ENCODE peak calls at places on chromosomes 5 and 9, in seven cellular contexts. L is ascending aorta, Q is ovary, Z is brain microvascular endothelial cell, W is AG04450, D is tibial nerve, X is hepatocyte. S is an unnamed sample.
A peak's percentile ranks its signal among the peaks of the same experiment; 100 is the strongest.

GRCh38 chr9:91253488-91253887 is 108.2 kb downstream of the AUH start:
- DNase-seq in L (no peak), Q (no peak), Z (peak; percentile 28), W (no peak), D (no peak), X (no peak), S (no peak)

GRCh38 chr9:98172604-98173003 is 19.8 kb downstream of the CORO2A start:
- DNase-seq in L (no peak), Q (no peak), Z (no peak), W (no peak), D (no peak), X (no peak), S (no peak)

GRCh38 chr9:117403403-117403811 is 11.4 kb downstream of the ASTN2 start:
- DNase-seq in L (no peak), Q (no peak), Z (no peak), W (no peak), D (no peak), X (no peak), S (peak; percentile 68)

GRCh38 chr5:53473644-53474043 is 6.8 kb upstream of the FST start:
- DNase-seq in L (no peak), Q (no peak), Z (no peak), W (no peak), D (no peak), X (no peak), S (no peak)

GRCh38 chr9:96425500-96426169 is 7.5 kb upstream of the ZNF367 start:
- DNase-seq in L (no peak), Q (no peak), Z (no peak), W (no peak), D (no peak), X (no peak), S (no peak)

GRCh38 chr5:111017731-111018130 is 53.8 kb upstream of the TSLP start:
- DNase-seq in L (no peak), Q (no peak), Z (no peak), W (no peak), D (no peak), X (no peak), S (no peak)

GRCh38 chr5:58794875-58795274 is 212.0 kb downstream of the RAB3C start:
- DNase-seq in L (no peak), Q (no peak), Z (peak; percentile 9), W (no peak), D (no peak), X (no peak), S (no peak)

GRCh38 chr5:179858241-179858585 is 404 bp downstream of the MRNIP start:
- DNase-seq in L (no peak), Q (no peak), Z (no peak), W (no peak), D (peak; percentile 31), X (peak; percentile 72), S (no peak)

GRCh38 chr5:24059716-24060115 is 552.3 kb downstream of the PRDM9 start:
- DNase-seq in L (no peak), Q (no peak), Z (no peak), W (no peak), D (no peak), X (no peak), S (no peak)

GRCh38 chr5:110351451-110351850 is 375.0 kb downstream of the TMEM232 start:
- DNase-seq in L (no peak), Q (no peak), Z (no peak), W (no peak), D (no peak), X (no peak), S (no peak)

GRCh38 chr5:111135946-111136345 is 43.8 kb downstream of the WDR36 start:
- DNase-seq in L (no peak), Q (no peak), Z (peak; percentile 49), W (no peak), D (no peak), X (no peak), S (no peak)

GRCh38 chr9:4538621-4539020 is 48.4 kb downstream of the SLC1A1 start:
- DNase-seq in L (no peak), Q (no peak), Z (no peak), W (no peak), D (no peak), X (no peak), S (no peak)

GRCh38 chr5:32790411-32790951 is 79.4 kb downstream of the NPR3 start:
- DNase-seq in L (no peak), Q (no peak), Z (peak; percentile 57), W (no peak), D (no peak), X (no peak), S (no peak)

GRCh38 chr9:37541465-37541864 is 34.7 kb downstream of the FBXO10 start:
- DNase-seq in L (no peak), Q (no peak), Z (no peak), W (no peak), D (no peak), X (no peak), S (no peak)

GRCh38 chr5:57834829-57835554 is 352.4 kb upstream of the ACTBL2 start:
- DNase-seq in L (no peak), Q (no peak), Z (peak; percentile 60), W (no peak), D (no peak), X (peak; percentile 30), S (no peak)

GRCh38 chr9:116504893-116505480 is 182.1 kb upstream of the TRIM32 start:
- DNase-seq in L (no peak), Q (no peak), Z (no peak), W (no peak), D (no peak), X (no peak), S (no peak)

GRCh38 chr5:7615566-7616061 is 219.7 kb downstream of the ADCY2 start:
- DNase-seq in L (no peak), Q (no peak), Z (no peak), W (no peak), D (no peak), X (no peak), S (no peak)

GRCh38 chr9:99296375-99296951 is 74.4 kb downstream of the SEC61B start:
- DNase-seq in L (no peak), Q (peak; percentile 34), Z (no peak), W (no peak), D (no peak), X (no peak), S (no peak)

GRCh38 chr9:120875643-120875953 is 1.4 kb downstream of the PHF19 start:
- DNase-seq in L (no peak), Q (no peak), Z (no peak), W (no peak), D (no peak), X (no peak), S (no peak)

GRCh38 chr9:120874226-120874839 is 2.7 kb downstream of the PHF19 start:
- DNase-seq in L (no peak), Q (no peak), Z (no peak), W (no peak), D (no peak), X (no peak), S (no peak)

GRCh38 chr9:120875954-120876841 is 790 bp downstream of the PHF19 start:
- DNase-seq in L (peak; percentile 73), Q (peak; percentile 85), Z (peak; percentile 75), W (no peak), D (peak; percentile 66), X (peak; percentile 90), S (peak; percentile 90)

GRCh38 chr9:120873512-120873911 is 3.5 kb downstream of the PHF19 start:
- DNase-seq in L (no peak), Q (no peak), Z (no peak), W (no peak), D (no peak), X (peak; percentile 81), S (no peak)

GRCh38 chr9:120874861-120875565 is 2.0 kb downstream of the PHF19 start:
- DNase-seq in L (no peak), Q (no peak), Z (no peak), W (no peak), D (no peak), X (no peak), S (no peak)
- H3K4me3 ChIP-seq in L (no peak overlapping the region), Q (no peak overlapping the region), Z (no peak overlapping the region), W (no peak overlapping the region), D (no peak overlapping the region), X (no peak overlapping the region), S (no peak overlapping the region)

GRCh38 chr9:104795857-104796256 is 31.9 kb downstream of the NIPSNAP3B start:
- DNase-seq in L (no peak), Q (no peak), Z (no peak), W (no peak), D (no peak), X (no peak), S (no peak)

GRCh38 chr9:104788251-104788650 is 24.3 kb downstream of the NIPSNAP3B start:
- DNase-seq in L (no peak), Q (no peak), Z (no peak), W (no peak), D (no peak), X (no peak), S (no peak)

GRCh38 chr9:104798209-104798995 is 34.5 kb downstream of the NIPSNAP3B start:
- DNase-seq in L (no peak), Q (no peak), Z (no peak), W (no peak), D (no peak), X (no peak), S (no peak)

GRCh38 chr9:104795082-104795481 is 31.2 kb downstream of the NIPSNAP3B start:
- DNase-seq in L (no peak), Q (no peak), Z (no peak), W (no peak), D (no peak), X (no peak), S (no peak)

GRCh38 chr9:104794070-104794469 is 30.1 kb downstream of the NIPSNAP3B start:
- DNase-seq in L (no peak), Q (no peak), Z (no peak), W (no peak), D (no peak), X (no peak), S (no peak)
- H3K27ac ChIP-seq in L (no peak overlapping the region), Q (no peak overlapping the region), Z (no peak overlapping the region), W (no peak overlapping the region), D (no peak overlapping the region), X (no peak overlapping the region), S (no peak overlapping the region)

GRCh38 chr9:21677387-21677786 is 125.0 kb upstream of the MTAP start:
- DNase-seq in L (no peak), Q (no peak), Z (no peak), W (no peak), D (no peak), X (no peak), S (no peak)
- H3K4me3 ChIP-seq in L (no peak overlapping the region), Q (no peak overlapping the region), Z (no peak overlapping the region), W (no peak overlapping the region), D (no peak overlapping the region), X (no peak overlapping the region), S (no peak overlapping the region)

GRCh38 chr9:34200092-34200491 is 21.2 kb downstream of the UBAP1 start:
- DNase-seq in L (no peak), Q (no peak), Z (no peak), W (no peak), D (no peak), X (no peak), S (no peak)

GRCh38 chr9:34197756-34198711 is 19.2 kb downstream of the UBAP1 start:
- DNase-seq in L (no peak), Q (no peak), Z (no peak), W (no peak), D (no peak), X (no peak), S (no peak)

GRCh38 chr9:34195143-34195542 is 16.3 kb downstream of the UBAP1 start:
- DNase-seq in L (no peak), Q (no peak), Z (no peak), W (no peak), D (no peak), X (no peak), S (no peak)

DNA sequence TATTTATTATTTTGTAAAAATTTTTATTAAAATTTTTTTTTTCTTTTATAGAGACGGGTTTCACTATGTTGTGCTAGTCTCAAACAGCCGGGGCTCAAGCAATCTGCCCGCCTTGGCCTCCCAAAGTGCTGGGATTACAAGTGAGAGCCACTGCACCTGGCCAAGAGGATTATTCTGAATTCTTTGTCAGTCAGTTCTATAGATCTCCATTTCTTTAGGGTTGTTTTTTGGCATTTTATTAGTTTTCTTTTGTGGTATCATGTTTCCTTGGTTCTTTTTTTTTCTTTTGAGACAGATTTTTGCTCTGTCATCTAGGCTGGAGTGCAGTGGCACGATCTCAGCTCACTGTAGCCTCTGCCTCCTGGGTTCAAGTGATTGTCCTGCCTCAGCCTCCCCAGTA is 18.4 kb downstream of the UBAP1 start:
- DNase-seq in L (no peak), Q (no peak), Z (no peak), W (no peak), D (no peak), X (no peak), S (no peak)
- H3K27ac ChIP-seq in L (no peak overlapping the region), Q (no peak overlapping the region), Z (no peak overlapping the region), W (no peak overlapping the region), D (no peak overlapping the region), X (no peak overlapping the region), S (no peak overlapping the region)

S was measured in dorsolateral prefrontal cortex.